ENCODE peak calls at places on chromosomes 5 and 9, in five cellular contexts. H is CD4-positive, alpha-beta memory T cell; D is cardiac fibroblast; Z is HAP-1; T is Peyer's patch. Y is an unnamed sample.

GRCh38 chr9:114989600-114990410 is 59.4 kb upstream of the TNFSF8 start:
- DNase-seq in H (peak), D (no peak), Z (no peak), T (no peak), Y (peak)

GRCh38 chr5:53249529-53249928 is 140.0 kb upstream of the MOCS2 start:
- DNase-seq in H (no peak), D (peak), Z (no peak), T (no peak), Y (no peak)

GRCh38 chr5:93018461-93018860 is 562.6 kb downstream of the NR2F1-AS1 start:
- DNase-seq in H (no peak), D (peak), Z (no peak), T (no peak), Y (no peak)

GRCh38 chr5:138645778-138646575 is 70.8 kb upstream of the HSPA9 start:
- DNase-seq in H (no peak), D (no peak), Z (no peak), T (no peak), Y (no peak)

GRCh38 chr5:55668356-55668755 is 43.8 kb downstream of the SLC38A9 start:
- DNase-seq in H (no peak), D (peak), Z (no peak), T (no peak), Y (no peak)

GRCh38 chr5:132073231-132074013 is at the start of gene CSF2:
- DNase-seq in H (no peak), D (no peak), Z (no peak), T (no peak), Y (no peak)

GRCh38 chr9:5191983-5192382 is 6.5 kb upstream of the INSL6 start:
- DNase-seq in H (no peak), D (no peak), Z (no peak), T (no peak), Y (no peak)

GRCh38 chr5:131751551-131751950 is 45.3 kb downstream of the FNIP1 start:
- DNase-seq in H (no peak), D (no peak), Z (no peak), T (no peak), Y (no peak)

GRCh38 chr9:93962561-93963440 is 7.6 kb upstream of the BARX1 start:
- DNase-seq in H (peak), D (peak), Z (peak), T (peak), Y (peak)

GRCh38 chr9:84781431-84781830 is 111.9 kb downstream of the NTRK2 start:
- DNase-seq in H (no peak), D (peak), Z (peak), T (no peak), Y (no peak)

GRCh38 chr9:98207606-98208005 is 15.2 kb upstream of the CORO2A start:
- DNase-seq in H (no peak), D (no peak), Z (no peak), T (no peak), Y (no peak)

GRCh38 chr9:75713373-75713772 is 177.1 kb upstream of the PCSK5 start:
- DNase-seq in H (no peak), D (no peak), Z (no peak), T (no peak), Y (no peak)

GRCh38 chr9:135579889-135580660 is 18.5 kb downstream of the PAEP start:
- DNase-seq in H (no peak), D (no peak), Z (no peak), T (no peak), Y (no peak)

GRCh38 chr9:18492612-18493011 is 18.7 kb downstream of the ADAMTSL1 start:
- DNase-seq in H (no peak), D (peak), Z (no peak), T (no peak), Y (no peak)

GRCh38 chr9:14315754-14316573 is 2.0 kb upstream of the NFIB start:
- DNase-seq in H (no peak), D (peak), Z (peak), T (no peak), Y (no peak)

GRCh38 chr9:124779368-124780059 is 2.6 kb downstream of the OLFML2A start:
- DNase-seq in H (no peak), D (peak), Z (peak), T (no peak), Y (no peak)

GRCh38 chr5:93246093-93246855 is 334.7 kb downstream of the NR2F1-AS1 start:
- DNase-seq in H (no peak), D (peak), Z (no peak), T (no peak), Y (no peak)

GRCh38 chr5:133520062-133520461 is 92.3 kb downstream of the FSTL4 start:
- DNase-seq in H (no peak), D (no peak), Z (no peak), T (no peak), Y (no peak)

GRCh38 chr9:1619915-1620705 is 395.0 kb upstream of the SMARCA2 start:
- DNase-seq in H (no peak), D (peak), Z (no peak), T (no peak), Y (no peak)

GRCh38 chr9:118975736-118976135 is 393.5 kb downstream of the BRINP1 start:
- DNase-seq in H (no peak), D (no peak), Z (no peak), T (no peak), Y (no peak)

GRCh38 chr9:124298646-124299235 is 41.0 kb downstream of the NEK6 start:
- DNase-seq in H (no peak), D (no peak), Z (no peak), T (no peak), Y (no peak)

GRCh38 chr9:121844090-121844489 is 192.7 kb downstream of the DAB2IP start:
- DNase-seq in H (no peak), D (no peak), Z (no peak), T (no peak), Y (no peak)

GRCh38 chr5:81265101-81265500 is 32.0 kb downstream of the CKMT2 start:
- DNase-seq in H (no peak), D (peak), Z (no peak), T (no peak), Y (no peak)

GRCh38 chr5:31502506-31502905 is 29.4 kb downstream of the DROSHA start:
- DNase-seq in H (no peak), D (no peak), Z (no peak), T (no peak), Y (no peak)

GRCh38 chr9:137049544-137050449 is 3.8 kb upstream of the NPDC1 start:
- DNase-seq in H (peak), D (peak), Z (peak), T (peak), Y (no peak)

GRCh38 chr9:137019891-137020683 is 8.0 kb downstream of the ABCA2 start:
- DNase-seq in H (no peak), D (no peak), Z (no peak), T (no peak), Y (no peak)

GRCh38 chr5:168362097-168362885 is 70.8 kb downstream of the WWC1 start:
- DNase-seq in H (no peak), D (no peak), Z (no peak), T (no peak), Y (no peak)

GRCh38 chr9:37650873-37651768 is at the start of gene FRMPD1:
- DNase-seq in H (peak), D (peak), Z (peak), T (peak), Y (peak)

GRCh38 chr5:139669681-139670368 is 21.7 kb downstream of the CXXC5 start:
- DNase-seq in H (no peak), D (no peak), Z (no peak), T (peak), Y (no peak)

GRCh38 chr5:139668064-139668880 is 20.1 kb downstream of the CXXC5 start:
- DNase-seq in H (peak), D (peak), Z (peak), T (peak), Y (no peak)

GRCh38 chr5:139670369-139671095 is 22.4 kb downstream of the CXXC5 start:
- DNase-seq in H (no peak), D (no peak), Z (no peak), T (peak), Y (no peak)

GRCh38 chr5:139667730-139668063 is 19.5 kb downstream of the CXXC5 start:
- DNase-seq in H (no peak), D (no peak), Z (no peak), T (no peak), Y (no peak)

DNA sequence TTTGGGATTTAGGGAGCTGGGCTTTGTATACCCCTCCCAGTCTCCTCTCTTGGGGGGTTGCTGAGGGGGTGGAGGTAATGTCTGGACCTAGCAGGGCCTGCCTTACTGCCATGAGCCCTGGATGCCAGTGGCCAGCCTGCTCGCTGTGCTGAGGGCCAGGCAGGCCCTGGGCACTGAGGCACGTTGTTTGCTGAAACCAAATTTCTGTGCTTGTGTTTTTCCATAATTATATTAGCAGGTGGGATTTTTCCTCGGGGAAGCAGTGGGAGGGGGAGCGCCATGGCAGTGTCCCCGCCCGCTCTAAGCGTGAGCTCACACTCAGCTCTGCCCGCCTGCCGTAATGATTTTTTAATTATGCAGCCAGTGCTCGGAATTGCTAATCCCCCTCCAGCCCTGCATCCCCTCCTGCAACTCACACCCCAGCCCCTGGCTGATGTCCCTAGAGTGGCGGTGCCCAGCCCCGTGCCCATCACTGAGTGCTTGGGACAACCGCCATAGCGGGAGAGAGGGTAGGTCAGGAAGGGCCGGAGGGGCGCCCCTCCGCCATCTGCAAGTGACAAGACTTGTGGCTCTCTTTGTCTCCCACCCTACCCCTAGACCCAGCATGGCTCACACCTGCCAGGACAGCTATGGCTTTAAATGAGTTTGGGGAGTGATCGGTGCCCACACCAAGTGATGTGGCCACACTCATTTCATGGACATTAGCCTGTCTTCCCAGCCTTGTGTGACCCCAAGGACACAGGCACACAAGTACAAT is 21.0 kb downstream of the CXXC5 start:
- DNase-seq in H (no peak), D (no peak), Z (no peak), T (no peak), Y (no peak)
- H3K4me3 ChIP-seq in H (peak), D (no peak), Z (no peak), T (peak), Y (peak)

DNA sequence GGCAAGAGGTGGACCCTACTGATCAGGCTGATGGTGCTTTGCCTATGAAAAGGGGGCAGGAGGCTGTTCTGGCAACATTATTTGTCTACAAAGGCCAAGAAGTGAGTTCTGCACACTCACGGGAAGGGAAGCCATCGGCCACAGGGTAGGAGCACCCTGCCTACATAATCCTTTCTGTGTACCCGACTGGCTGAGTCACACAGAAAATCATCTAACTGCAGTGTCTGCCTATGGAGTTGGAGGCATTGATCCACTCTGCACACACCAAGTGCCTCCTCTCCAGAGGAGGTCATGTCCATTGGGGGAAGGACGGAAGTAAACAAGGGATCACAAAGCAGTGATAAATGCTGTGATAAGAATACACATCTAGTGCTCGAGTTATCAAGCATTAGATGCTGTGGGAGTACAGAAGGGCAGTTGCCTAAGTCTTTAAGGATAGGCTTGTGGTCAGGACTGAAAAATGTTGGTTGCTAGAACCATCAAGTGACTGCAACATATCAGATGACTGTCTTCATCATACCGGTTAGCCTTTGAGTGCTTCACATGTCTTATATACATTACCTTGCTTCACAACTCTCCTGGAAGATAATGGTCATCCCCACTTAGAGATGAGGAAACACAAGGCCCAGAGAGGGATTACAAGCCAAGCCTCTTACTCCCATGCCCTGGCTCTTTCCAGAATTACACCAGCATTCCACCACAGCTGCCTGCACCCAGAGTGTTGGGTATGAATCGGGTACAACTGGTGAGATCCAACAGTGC is 1.3 kb upstream of the SLC2A8 start:
- DNase-seq in H (no peak), D (no peak), Z (no peak), T (no peak), Y (no peak)
- H3K4me3 ChIP-seq in H (no peak), D (no peak), Z (no peak), T (peak), Y (no peak)

DNA sequence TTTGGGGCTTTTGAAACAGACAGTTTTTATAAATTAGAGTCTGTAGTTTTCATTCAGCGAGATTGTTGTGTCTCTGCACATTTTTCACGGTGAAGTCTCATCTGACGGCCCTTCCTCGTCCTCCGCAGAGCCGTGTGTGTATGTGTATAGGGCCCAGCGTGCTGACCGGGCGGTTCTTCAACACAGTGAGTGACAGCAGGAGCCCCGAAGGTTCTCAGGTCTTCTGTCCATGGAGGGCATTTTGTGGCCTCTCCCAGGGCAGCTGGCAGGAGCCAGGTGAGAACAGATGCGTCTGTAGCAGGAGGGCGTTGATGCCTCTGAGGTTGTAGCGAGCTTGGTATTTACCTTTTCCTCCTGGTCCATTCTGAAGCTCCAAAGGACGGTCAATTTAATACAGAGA is 116.0 kb upstream of the LPCAT1 start:
- DNase-seq in H (no peak), D (no peak), Z (no peak), T (no peak), Y (no peak)
- H3K4me3 ChIP-seq in H (no peak), D (no peak), Z (no peak), T (no peak), Y (no peak)

GRCh38 chr5:189486-189885 is 1.8 kb upstream of the LRRC14B start:
- DNase-seq in H (no peak), D (no peak), Z (no peak), T (no peak), Y (no peak)

GRCh38 chr5:188488-189481 is 2.5 kb upstream of the LRRC14B start:
- DNase-seq in H (peak), D (peak), Z (peak), T (peak), Y (peak)

GRCh38 chr5:187042-187431 is 4.3 kb upstream of the LRRC14B start:
- DNase-seq in H (no peak), D (no peak), Z (no peak), T (no peak), Y (no peak)

GRCh38 chr5:186091-187041 is 4.9 kb upstream of the LRRC14B start:
- DNase-seq in H (no peak), D (no peak), Z (no peak), T (no peak), Y (no peak)

DNA sequence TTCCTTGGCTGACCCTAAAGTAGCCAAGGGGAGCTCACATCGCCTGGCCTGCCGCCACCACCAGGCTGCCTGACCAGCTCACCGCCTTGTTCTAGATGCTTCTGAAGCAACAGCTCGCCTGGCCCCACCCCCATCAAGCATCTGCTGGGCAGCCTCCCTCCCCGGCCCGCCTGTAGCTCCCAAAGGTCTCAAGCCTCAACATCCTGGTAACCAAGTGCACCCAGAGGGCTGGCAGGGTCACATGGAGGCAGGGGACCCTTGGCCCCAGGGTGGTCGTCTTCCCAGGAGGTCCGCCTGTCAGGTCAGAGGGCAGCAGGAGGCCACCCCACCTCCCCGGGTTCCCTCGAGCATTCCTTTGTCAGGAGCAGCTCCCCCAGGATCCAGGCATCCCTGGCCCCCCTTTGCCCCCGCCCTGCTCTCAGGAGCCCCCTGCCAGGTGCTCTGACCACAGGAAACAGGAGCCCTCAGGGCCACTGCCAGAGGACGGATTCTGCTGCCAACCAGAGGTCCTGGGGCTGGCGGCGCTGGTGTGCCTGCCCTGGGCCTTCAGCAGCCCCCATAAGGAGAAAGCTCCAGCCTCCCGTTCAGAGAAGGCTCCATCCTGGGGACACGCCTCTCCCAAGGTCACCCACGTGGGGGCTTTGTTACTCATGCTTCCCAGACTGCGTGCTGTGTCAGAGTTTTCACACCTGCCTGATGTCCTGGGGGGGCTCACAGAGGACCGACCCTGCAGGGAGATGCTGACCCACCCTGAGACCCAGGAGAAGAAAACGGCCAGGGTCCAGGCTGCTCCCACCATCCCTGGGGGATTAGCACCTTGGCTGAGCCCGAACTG is 3.5 kb upstream of the LRRC14B start:
- DNase-seq in H (no peak), D (no peak), Z (no peak), T (no peak), Y (no peak)
- H3K4me3 ChIP-seq in H (no peak), D (no peak), Z (no peak), T (no peak), Y (no peak)

GRCh38 chr5:121695307-121695706 is 156.4 kb upstream of the FTMT start:
- DNase-seq in H (no peak), D (no peak), Z (no peak), T (no peak), Y (no peak)
- H3K4me3 ChIP-seq in H (no peak), D (no peak), Z (no peak), T (no peak), Y (no peak)

GRCh38 chr9:81636280-81636653 is 53.1 kb downstream of the TLE1 start:
- DNase-seq in H (no peak), D (no peak), Z (no peak), T (no peak), Y (no peak)

GRCh38 chr9:81637276-81637675 is 52.1 kb downstream of the TLE1 start:
- DNase-seq in H (no peak), D (no peak), Z (no peak), T (no peak), Y (no peak)

GRCh38 chr9:81634915-81635516 is 54.3 kb downstream of the TLE1 start:
- DNase-seq in H (no peak), D (peak), Z (no peak), T (no peak), Y (no peak)

GRCh38 chr9:81634437-81634836 is 54.9 kb downstream of the TLE1 start:
- DNase-seq in H (no peak), D (no peak), Z (no peak), T (no peak), Y (no peak)

DNA sequence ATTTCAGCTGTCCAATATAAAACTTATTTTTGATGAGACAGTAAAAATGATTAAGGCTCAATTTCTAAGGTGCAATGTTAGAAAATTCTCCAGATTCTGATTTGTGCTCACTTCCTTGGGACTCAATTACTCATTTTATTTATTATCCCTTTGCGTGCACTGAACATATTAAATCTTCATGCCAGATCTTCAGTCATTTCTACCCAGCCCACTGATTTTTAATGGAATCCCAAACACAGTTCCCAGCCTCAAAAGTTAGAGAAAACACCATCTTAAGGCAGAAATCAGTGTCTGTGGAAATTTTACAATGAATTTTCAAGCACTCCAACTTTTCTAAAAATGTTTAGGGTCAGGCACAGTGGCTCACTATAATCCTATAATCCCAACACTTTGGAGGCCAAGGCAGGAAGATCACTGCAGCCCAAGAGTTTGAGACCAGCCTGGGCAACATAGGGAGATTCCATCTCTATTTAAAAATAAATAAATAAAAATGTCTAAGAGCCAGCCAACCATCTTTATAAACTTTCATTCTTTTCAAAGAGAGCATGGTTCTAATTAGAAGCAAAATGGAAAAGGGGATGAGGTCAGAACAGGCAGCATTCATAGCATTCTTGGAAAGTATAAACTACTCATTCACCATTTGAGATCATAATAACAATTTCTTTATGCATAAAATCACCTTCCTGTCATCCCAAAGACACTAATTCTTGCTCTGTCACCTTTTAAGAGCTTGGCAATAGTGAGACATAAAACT is 53.6 kb downstream of the TLE1 start:
- DNase-seq in H (no peak), D (no peak), Z (no peak), T (no peak), Y (no peak)
- H3K4me3 ChIP-seq in H (no peak), D (no peak), Z (no peak), T (no peak), Y (no peak)